ENCODE peak calls at places on chromosomes 11 and 22, in seven cellular contexts. C is GM23338, F is brain microvascular endothelial cell, G is hepatocyte, B is testis, P is upper lobe of right lung, U is LNCaP clone FGC. K is an unnamed sample.

GRCh38 chr11:76745561-76746207 is 37.5 kb upstream of the TSKU start:
- DNase-seq in C (no peak), F (no peak), G (peak), B (peak), P (no peak), U (no peak), K (no peak)

GRCh38 chr11:59076876-59077571 is 9.1 kb upstream of the GLYATL1B start:
- DNase-seq in C (no peak), F (no peak), G (no peak), B (no peak), P (no peak), U (no peak), K (no peak)

GRCh38 chr22:50469377-50470305 is 5.2 kb downstream of the SBF1 start:
- DNase-seq in C (peak), F (peak), G (peak), B (peak), P (peak), U (no peak), K (peak)

GRCh38 chr22:32995335-32995734 is 62.8 kb downstream of the SYN3 start:
- DNase-seq in C (no peak), F (no peak), G (no peak), B (no peak), P (no peak), U (no peak), K (no peak)

GRCh38 chr11:88523362-88524028 is 186.0 kb upstream of the CTSC start:
- DNase-seq in C (no peak), F (no peak), G (no peak), B (no peak), P (no peak), U (no peak), K (peak)

GRCh38 chr11:76248210-76248609 is 41.9 kb upstream of the WNT11 start:
- DNase-seq in C (peak), F (no peak), G (no peak), B (no peak), P (no peak), U (no peak), K (no peak)

GRCh38 chr11:20415432-20415831 is 27.9 kb downstream of the PRMT3 start:
- DNase-seq in C (no peak), F (no peak), G (no peak), B (no peak), P (no peak), U (no peak), K (no peak)

GRCh38 chr11:8225589-8226036 is 38.1 kb downstream of the LMO1 start:
- DNase-seq in C (peak), F (peak), G (peak), B (peak), P (peak), U (no peak), K (peak)

GRCh38 chr11:119114351-119114750 is 7.0 kb upstream of the HINFP start:
- DNase-seq in C (no peak), F (no peak), G (no peak), B (no peak), P (no peak), U (no peak), K (no peak)

GRCh38 chr11:26649884-26650283 is 72.0 kb downstream of the SLC5A12 start:
- DNase-seq in C (peak), F (peak), G (peak), B (peak), P (no peak), U (peak), K (peak)

GRCh38 chr11:350723-351255 is 18.5 kb upstream of the B4GALNT4 start:
- DNase-seq in C (peak), F (no peak), G (no peak), B (no peak), P (no peak), U (no peak), K (peak)

GRCh38 chr11:103529217-103529684 is 420.0 kb downstream of the DYNC2H1 start:
- DNase-seq in C (no peak), F (peak), G (peak), B (no peak), P (no peak), U (no peak), K (peak)

GRCh38 chr11:1442163-1442562 is 44.4 kb downstream of the MOB2 start:
- DNase-seq in C (peak), F (no peak), G (no peak), B (no peak), P (no peak), U (peak), K (no peak)

GRCh38 chr22:16953206-16954059 is 54.6 kb downstream of the GAB4 start:
- DNase-seq in C (no peak), F (no peak), G (no peak), B (no peak), P (no peak), U (no peak), K (no peak)

GRCh38 chr11:368414-369335 is 624 bp upstream of the B4GALNT4 start:
- DNase-seq in C (no peak), F (peak), G (peak), B (peak), P (no peak), U (no peak), K (peak)

GRCh38 chr11:12922980-12923507 is 86.1 kb upstream of the RASSF10 start:
- DNase-seq in C (no peak), F (peak), G (peak), B (no peak), P (no peak), U (no peak), K (peak)

GRCh38 chr11:128310676-128311445 is 276.5 kb downstream of the ETS1 start:
- DNase-seq in C (no peak), F (no peak), G (no peak), B (no peak), P (no peak), U (no peak), K (no peak)

GRCh38 chr11:1931326-1931725 is 11.8 kb downstream of the TNNT3 start:
- DNase-seq in C (no peak), F (no peak), G (no peak), B (peak), P (peak), U (no peak), K (peak)

GRCh38 chr22:21741790-21742189 is 6.2 kb upstream of the YPEL1 start:
- DNase-seq in C (no peak), F (no peak), G (no peak), B (no peak), P (no peak), U (no peak), K (no peak)

GRCh38 chr22:37295213-37295886 is 13.0 kb downstream of the CYTH4 start:
- DNase-seq in C (no peak), F (no peak), G (no peak), B (no peak), P (no peak), U (no peak), K (no peak)

GRCh38 chr22:32589007-32589406 is 114.4 kb downstream of the FBXO7 start:
- DNase-seq in C (no peak), F (no peak), G (no peak), B (no peak), P (no peak), U (no peak), K (peak)

GRCh38 chr22:41284465-41284864 is 1.5 kb downstream of the RANGAP1 start:
- DNase-seq in C (no peak), F (no peak), G (no peak), B (no peak), P (no peak), U (no peak), K (no peak)

GRCh38 chr11:118098996-118099837 is 12.5 kb upstream of the SMIM35 start:
- DNase-seq in C (peak), F (no peak), G (no peak), B (no peak), P (peak), U (no peak), K (no peak)

GRCh38 chr11:104624021-104624420 is 274.2 kb downstream of the CASP12 start:
- DNase-seq in C (peak), F (no peak), G (no peak), B (no peak), P (no peak), U (no peak), K (no peak)

GRCh38 chr22:41021039-41021654 is 70.0 kb downstream of the RBX1 start:
- DNase-seq in C (peak), F (no peak), G (peak), B (peak), P (peak), U (no peak), K (no peak)

GRCh38 chr11:101127348-101127698 is 2.3 kb downstream of the PGR start:
- DNase-seq in C (peak), F (no peak), G (peak), B (peak), P (peak), U (no peak), K (peak)

GRCh38 chr22:19666663-19667593 is 47.4 kb upstream of the SEPTIN5 start:
- DNase-seq in C (no peak), F (peak), G (no peak), B (no peak), P (no peak), U (no peak), K (no peak)

GRCh38 chr11:23313001-23313400 is 452.7 kb upstream of the CCDC179 start:
- DNase-seq in C (no peak), F (no peak), G (no peak), B (no peak), P (no peak), U (no peak), K (no peak)

GRCh38 chr22:40405178-40406062 is 35.0 kb downstream of the SGSM3 start:
- DNase-seq in C (no peak), F (no peak), G (no peak), B (no peak), P (peak), U (no peak), K (no peak)

GRCh38 chr11:65861533-65862183 is 1.4 kb downstream of the MUS81 start:
- DNase-seq in C (no peak), F (no peak), G (no peak), B (no peak), P (no peak), U (no peak), K (no peak)

GRCh38 chr11:114774599-114775365 is 96.5 kb downstream of the NXPE2 start:
- DNase-seq in C (peak), F (no peak), G (peak), B (peak), P (no peak), U (no peak), K (peak)

GRCh38 chr22:46070722-46071450 is 79.4 kb upstream of the PPARA start:
- DNase-seq in C (peak), F (no peak), G (peak), B (peak), P (peak), U (no peak), K (peak)

GRCh38 chr11:107590460-107591097 is 368 bp upstream of the ELMOD1 start:
- DNase-seq in C (peak), F (no peak), G (no peak), B (no peak), P (no peak), U (no peak), K (no peak)

GRCh38 chr11:36101466-36101865 is 157.6 kb downstream of the LDLRAD3 start:
- DNase-seq in C (no peak), F (no peak), G (no peak), B (no peak), P (no peak), U (no peak), K (no peak)

GRCh38 chr11:117328414-117329010 is 858 bp downstream of the CEP164 start:
- DNase-seq in C (no peak), F (peak), G (peak), B (peak), P (no peak), U (peak), K (peak)

GRCh38 chr11:11540157-11540556 is 81.6 kb downstream of the GALNT18 start:
- DNase-seq in C (no peak), F (no peak), G (no peak), B (no peak), P (no peak), U (no peak), K (no peak)

GRCh38 chr11:47359586-47359985 is 7.1 kb upstream of the MYBPC3 start:
- DNase-seq in C (no peak), F (no peak), G (no peak), B (no peak), P (no peak), U (no peak), K (no peak)

GRCh38 chr11:7691759-7692334 is 14.4 kb downstream of the OVCH2 start:
- DNase-seq in C (no peak), F (no peak), G (no peak), B (no peak), P (no peak), U (no peak), K (peak)

GRCh38 chr11:113881856-113882255 is 6.5 kb upstream of the USP28 start:
- DNase-seq in C (no peak), F (no peak), G (no peak), B (no peak), P (no peak), U (no peak), K (no peak)

GRCh38 chr11:86418929-86419328 is 44.2 kb downstream of the CCDC81 start:
- DNase-seq in C (peak), F (no peak), G (no peak), B (no peak), P (no peak), U (no peak), K (peak)
- TF ChIP-seq CTCF in C (peak), F (peak), G (peak), B (peak), P (no peak), U (peak), K (peak)

GRCh38 chr11:133966924-133967598 is 10.3 kb upstream of the IGSF9B start:
- DNase-seq in C (peak), F (no peak), G (no peak), B (no peak), P (no peak), U (no peak), K (peak)
- TF ChIP-seq CTCF in C (peak), F (peak), G (peak), B (no peak), P (peak), U (peak), K (peak)

GRCh38 chr11:64378335-64378884 is 19.4 kb downstream of the RPS6KA4 start:
- DNase-seq in C (no peak), F (no peak), G (no peak), B (peak), P (no peak), U (peak), K (no peak)
- TF ChIP-seq CTCF in C (no peak), F (no peak), G (no peak), B (no peak), P (no peak), U (no peak), K (no peak)

GRCh38 chr22:22871536-22872278 is 15.9 kb upstream of the IGLL5 start:
- DNase-seq in C (no peak), F (no peak), G (no peak), B (no peak), P (no peak), U (no peak), K (no peak)

GRCh38 chr22:22872722-22873708 is 14.6 kb upstream of the IGLL5 start:
- DNase-seq in C (no peak), F (no peak), G (no peak), B (no peak), P (no peak), U (no peak), K (no peak)

GRCh38 chr22:22866381-22867111 is 21.1 kb upstream of the IGLL5 start:
- DNase-seq in C (no peak), F (no peak), G (no peak), B (no peak), P (no peak), U (no peak), K (no peak)

GRCh38 chr22:22867996-22868715 is 19.5 kb upstream of the IGLL5 start:
- DNase-seq in C (no peak), F (no peak), G (no peak), B (no peak), P (no peak), U (no peak), K (no peak)

DNA sequence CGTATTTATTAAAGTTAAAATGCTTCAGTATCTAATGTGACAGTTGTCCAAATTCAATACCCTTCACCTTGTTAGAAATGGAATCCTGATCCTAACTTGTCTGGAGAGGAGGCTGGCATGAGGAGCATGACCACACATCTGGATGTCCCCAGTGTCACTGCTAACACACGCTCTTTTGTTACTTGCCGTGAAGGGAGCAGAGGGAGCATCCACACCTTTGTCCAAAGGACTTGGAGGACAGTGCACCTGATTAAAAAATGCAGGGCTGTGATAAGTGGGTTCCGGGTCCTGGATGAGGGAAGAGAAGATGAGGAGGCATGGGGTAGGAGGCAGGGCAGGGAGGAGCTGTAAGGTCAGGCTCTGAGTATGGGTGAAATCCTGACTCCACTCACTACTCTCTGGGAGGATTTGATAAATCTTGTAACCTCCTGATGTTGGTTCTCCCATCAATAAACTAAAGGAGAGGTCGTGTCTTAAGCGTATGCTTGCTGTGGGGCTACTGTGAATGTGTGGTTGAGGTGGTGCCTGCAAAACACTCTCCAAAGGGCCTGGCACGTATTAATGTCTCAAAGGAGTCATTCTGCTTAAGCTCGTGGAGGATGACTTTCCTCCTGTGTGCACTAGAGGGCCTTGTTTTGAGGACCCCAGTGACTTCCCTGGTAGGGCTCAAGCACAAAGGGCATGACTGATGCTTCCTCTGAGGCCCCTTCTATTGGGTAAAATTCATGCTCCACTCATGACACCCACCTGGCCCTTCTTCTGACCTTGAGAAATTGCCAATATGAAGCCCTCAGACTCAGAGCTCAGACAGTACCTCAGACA is 16.8 kb upstream of the IGLL5 start:
- DNase-seq in C (peak), F (no peak), G (no peak), B (no peak), P (no peak), U (no peak), K (no peak)
- TF ChIP-seq CTCF in C (peak), F (no peak), G (no peak), B (no peak), P (no peak), U (no peak), K (peak)

DNA sequence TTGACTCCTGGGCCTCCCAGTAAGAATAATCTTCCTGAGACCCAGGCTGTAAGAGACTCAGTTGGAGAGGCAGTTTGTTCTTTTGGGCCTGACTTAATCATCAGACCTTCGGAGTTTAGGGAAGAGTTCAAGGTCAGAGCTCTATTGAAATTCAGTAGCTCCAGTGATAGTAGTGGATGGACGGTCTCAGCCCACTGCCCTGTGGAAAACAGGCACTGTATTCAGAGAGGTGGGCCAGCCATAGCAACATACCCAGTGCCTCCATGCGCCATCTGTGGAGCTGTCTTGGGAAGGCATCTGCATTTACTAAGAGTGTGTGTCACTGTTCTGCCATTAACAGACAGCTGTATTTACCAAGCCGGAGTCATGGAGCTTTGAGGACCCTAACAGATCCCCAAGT is 2.9 kb downstream of the SMARCB1 start:
- DNase-seq in C (no peak), F (no peak), G (no peak), B (no peak), P (no peak), U (no peak), K (no peak)
- TF ChIP-seq CTCF in C (peak), F (peak), G (peak), B (no peak), P (no peak), U (no peak), K (no peak)

GRCh38 chr22:30763815-30764686 is 69.4 kb downstream of the OSBP2 start:
- DNase-seq in C (peak), F (peak), G (peak), B (peak), P (no peak), U (peak), K (peak)
- TF ChIP-seq CTCF in C (peak), F (peak), G (peak), B (peak), P (peak), U (peak), K (peak)

GRCh38 chr11:69584160-69584559 is 56.8 kb upstream of the CCND1 start:
- DNase-seq in C (no peak), F (no peak), G (no peak), B (no peak), P (no peak), U (no peak), K (no peak)

GRCh38 chr11:69585385-69585784 is 55.6 kb upstream of the CCND1 start:
- DNase-seq in C (no peak), F (no peak), G (no peak), B (no peak), P (no peak), U (no peak), K (no peak)

GRCh38 chr11:69587454-69588081 is 53.4 kb upstream of the CCND1 start:
- DNase-seq in C (no peak), F (peak), G (no peak), B (no peak), P (no peak), U (no peak), K (peak)

GRCh38 chr11:69592986-69593385 is 48.0 kb upstream of the CCND1 start:
- DNase-seq in C (no peak), F (no peak), G (no peak), B (no peak), P (no peak), U (no peak), K (no peak)

DNA sequence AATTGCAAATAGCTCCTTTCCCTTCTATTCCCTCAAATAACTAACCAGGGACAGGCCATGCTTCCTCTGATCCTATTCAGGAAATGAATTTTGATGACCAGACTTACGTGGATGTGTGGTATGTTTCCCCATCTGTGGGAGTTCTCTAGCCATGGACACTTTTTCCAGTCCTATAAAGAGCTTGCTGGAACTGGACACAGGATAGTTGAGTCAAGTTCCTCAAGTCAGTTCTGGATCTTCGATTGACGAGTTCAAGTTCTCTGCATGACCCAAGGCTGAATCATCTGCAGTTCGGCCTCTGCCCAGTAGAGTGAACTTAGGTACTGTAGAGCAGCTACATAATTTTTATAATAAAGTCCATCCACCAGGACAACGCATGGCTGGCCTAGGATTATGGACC is 52.7 kb upstream of the CCND1 start:
- DNase-seq in C (peak), F (peak), G (no peak), B (no peak), P (no peak), U (no peak), K (peak)
- TF ChIP-seq CTCF in C (no peak), F (peak), G (no peak), B (no peak), P (no peak), U (no peak), K (peak)

DNA sequence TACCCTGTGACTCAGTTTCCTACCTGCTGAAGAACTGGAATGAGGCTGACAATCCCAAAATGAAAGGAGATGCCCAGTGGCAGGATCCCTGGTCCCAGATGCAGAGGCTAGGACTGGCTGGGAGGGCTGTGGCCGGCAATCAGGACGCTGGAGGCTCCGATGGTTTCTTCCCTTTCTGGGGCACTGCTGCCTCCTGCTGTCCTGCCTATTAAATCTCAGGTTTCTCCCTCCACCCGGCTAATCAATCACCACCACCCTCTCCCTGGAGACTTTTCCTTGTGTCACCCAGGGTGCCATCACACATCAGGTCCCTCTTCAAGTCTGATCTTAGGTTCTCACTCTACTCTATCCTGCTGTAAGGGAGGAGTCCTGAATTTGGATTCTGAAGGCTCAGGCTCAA is 82.6 kb downstream of the RCN1 start:
- DNase-seq in C (peak), F (peak), G (peak), B (peak), P (no peak), U (peak), K (peak)
- TF ChIP-seq CTCF in C (peak), F (peak), G (peak), B (peak), P (peak), U (peak), K (peak)

GRCh38 chr11:63944987-63945386 is 6.2 kb downstream of the NAA40 start:
- DNase-seq in C (no peak), F (no peak), G (peak), B (peak), P (no peak), U (peak), K (no peak)
- TF ChIP-seq CTCF in C (no peak), F (no peak), G (no peak), B (no peak), P (no peak), U (no peak), K (no peak)